ENCODE peak calls at places on chromosomes 11 and 22, in five cellular contexts. W is PC-3, O is kidney, D is RKO, V is GM23338. U is an unnamed sample.

GRCh38 chr11:61082931-61083531 is 19.3 kb upstream of the CD5 start:
- DNase-seq in W (no peak), O (no peak), D (no peak), V (no peak), U (no peak)

GRCh38 chr11:71336176-71336995 is 84.0 kb upstream of the SHANK2 start:
- DNase-seq in W (no peak), O (peak), D (no peak), V (no peak), U (no peak)

GRCh38 chr22:28208036-28208435 is 289.0 kb upstream of the PITPNB start:
- DNase-seq in W (peak), O (no peak), D (no peak), V (no peak), U (peak)

GRCh38 chr11:114314096-114314495 is 17.9 kb downstream of the NNMT start:
- DNase-seq in W (no peak), O (no peak), D (no peak), V (no peak), U (peak)

GRCh38 chr11:66409226-66409625 is 11.6 kb upstream of the NPAS4 start:
- DNase-seq in W (no peak), O (no peak), D (no peak), V (no peak), U (no peak)

GRCh38 chr11:115616941-115617340 is 112.7 kb upstream of the CADM1 start:
- DNase-seq in W (no peak), O (peak), D (no peak), V (no peak), U (peak)

GRCh38 chr11:22192289-22192641 is 620 bp upstream of the ANO5 start:
- DNase-seq in W (no peak), O (no peak), D (no peak), V (peak), U (no peak)

GRCh38 chr11:69504127-69504526 is 22.7 kb downstream of the LINC01488 start:
- DNase-seq in W (no peak), O (peak), D (no peak), V (no peak), U (no peak)

GRCh38 chr11:7332451-7332850 is 80.7 kb downstream of the SYT9 start:
- DNase-seq in W (no peak), O (no peak), D (no peak), V (no peak), U (no peak)

GRCh38 chr11:1368966-1369365 is 20.8 kb upstream of the BRSK2 start:
- DNase-seq in W (no peak), O (peak), D (no peak), V (no peak), U (no peak)

GRCh38 chr22:50576070-50576469 is 2.2 kb downstream of the CPT1B start:
- DNase-seq in W (peak), O (no peak), D (peak), V (peak), U (peak)

GRCh38 chr22:46093796-46094195 is 56.5 kb upstream of the PPARA start:
- DNase-seq in W (no peak), O (no peak), D (no peak), V (no peak), U (no peak)

GRCh38 chr11:18054511-18055103 is 8.5 kb upstream of the TPH1 start:
- DNase-seq in W (no peak), O (no peak), D (no peak), V (peak), U (no peak)

GRCh38 chr22:27252282-27253049 is 549.1 kb downstream of the MN1 start:
- DNase-seq in W (peak), O (no peak), D (peak), V (no peak), U (peak)

GRCh38 chr22:33579448-33580093 is 340.7 kb downstream of the LARGE1 start:
- DNase-seq in W (peak), O (peak), D (peak), V (peak), U (peak)

GRCh38 chr22:44047891-44048301 is 23.8 kb downstream of the PARVB start:
- DNase-seq in W (no peak), O (no peak), D (no peak), V (no peak), U (peak)

U was measured in GM23248.